ENCODE peak calls at places on chromosomes 3 and 15, in six cellular contexts. O, Y, A, R, N and K are unnamed samples.

GRCh38 chr3:65851827-65852226 is 186.9 kb downstream of the MAGI1 start:
- DNase-seq in N (no peak), O (no peak), A (no peak), R (no peak), Y (no peak), K (no peak)

GRCh38 chr15:66833803-66834202 is 131.8 kb downstream of the SMAD6 start:
- DNase-seq in Y (no peak), O (no peak), N (no peak), R (no peak), A (peak; percentile 18), K (no peak)

GRCh38 chr3:13483286-13483685 is 3.2 kb downstream of the HDAC11 start:
- DNase-seq in Y (no peak), R (no peak), N (no peak), O (no peak), A (peak; percentile 70), K (no peak)

GRCh38 chr3:14145670-14146380 is 21.0 kb downstream of the TMEM43 start:
- DNase-seq in A (no peak), R (no peak), Y (no peak), O (no peak), N (no peak), K (no peak)

GRCh38 chr15:73249499-73249898 is 119.3 kb downstream of the HCN4 start:
- DNase-seq in R (no peak), N (no peak), O (no peak), A (no peak), Y (no peak), K (no peak)

GRCh38 chr3:129063091-129063640 is 2.6 kb downstream of the GP9 start:
- DNase-seq in N (no peak), Y (no peak), A (peak; percentile 40), O (no peak), R (no peak), K (no peak)

GRCh38 chr3:66577804-66578203 is 77.0 kb upstream of the LRIG1 start:
- DNase-seq in R (no peak), A (no peak), N (no peak), O (no peak), Y (no peak), K (no peak)

GRCh38 chr15:62391565-62392262 is 226.6 kb upstream of the C2CD4B start:
- DNase-seq in O (peak; percentile 50), A (peak; percentile 79), Y (peak; percentile 64), N (no peak), R (peak; percentile 51), K (peak; percentile 49)

GRCh38 chr15:94670436-94671034 is 439.2 kb downstream of the MCTP2 start:
- DNase-seq in Y (no peak), O (peak; percentile 36), R (peak; percentile 20), N (no peak), A (no peak), K (peak; percentile 35)

GRCh38 chr3:181838940-181839914 is 127.5 kb downstream of the SOX2 start:
- DNase-seq in Y (no peak), A (no peak), R (no peak), N (no peak), O (no peak), K (no peak)

GRCh38 chr3:110180733-110181132 is 843.4 kb upstream of the DPPA4 start:
- DNase-seq in N (no peak), A (no peak), O (no peak), R (no peak), Y (no peak), K (no peak)

GRCh38 chr15:63803106-63803886 is 30.5 kb downstream of the HERC1 start:
- DNase-seq in Y (no peak), R (no peak), N (no peak), A (no peak), O (no peak), K (no peak)

GRCh38 chr3:120678331-120678845 is 3.7 kb downstream of the HGD start:
- DNase-seq in O (no peak), N (no peak), R (no peak), A (no peak), Y (no peak), K (peak; percentile 83)

GRCh38 chr3:16079519-16079918 is 95.0 kb upstream of the GALNT15 start:
- DNase-seq in O (no peak), R (no peak), Y (no peak), A (no peak), N (no peak), K (no peak)

GRCh38 chr3:197906850-197907187 is 43.2 kb upstream of the RPL35A start:
- DNase-seq in A (no peak), Y (no peak), N (no peak), O (no peak), R (no peak), K (no peak)